ENCODE peak calls at places on chromosomes 2 and 18, in seven cellular contexts. A is PC-9; E is endodermal cell; D is upper lobe of right lung; L is right atrium auricular region; U is effector memory CD4-positive, alpha-beta T cell; C is tibial artery. T is an unnamed sample.

GRCh38 chr2:127913808-127914457 is 28.2 kb upstream of the AMMECR1L start:
- DNase-seq in E (no peak), C (no peak), U (no peak), A (peak), L (no peak), D (no peak), T (no peak)

GRCh38 chr18:44851806-44852205 is 171.1 kb downstream of the SETBP1 start:
- DNase-seq in C (no peak), U (no peak), L (no peak), A (no peak), D (no peak), E (no peak), T (peak)

GRCh38 chr2:234950730-234951385 is 959 bp upstream of the SH3BP4 start:
- DNase-seq in E (peak), L (no peak), U (no peak), A (no peak), C (peak), D (no peak), T (no peak)

GRCh38 chr18:23282437-23282781 is 147.1 kb downstream of the CABLES1 start:
- DNase-seq in A (no peak), C (no peak), U (no peak), D (no peak), E (no peak), L (no peak), T (no peak)

GRCh38 chr2:51014722-51015121 is 17.2 kb downstream of the NRXN1 start:
- DNase-seq in L (no peak), C (no peak), D (no peak), E (no peak), U (no peak), A (no peak), T (no peak)

GRCh38 chr2:191382801-191383200 is 137.6 kb downstream of the MYO1B start:
- DNase-seq in L (no peak), C (no peak), E (no peak), D (no peak), A (peak), U (no peak), T (no peak)

GRCh38 chr2:10449838-10450691 is 1.9 kb upstream of the ODC1 start:
- DNase-seq in U (no peak), A (peak), C (no peak), E (no peak), L (no peak), D (peak), T (no peak)

GRCh38 chr2:172098650-172099471 is 3.8 kb downstream of the DLX2 start:
- DNase-seq in D (no peak), C (peak), E (peak), L (peak), A (peak), U (peak), T (peak)

GRCh38 chr2:232981767-232982360 is 31.2 kb downstream of the NGEF start:
- DNase-seq in E (peak), L (no peak), U (no peak), C (peak), A (peak), D (peak), T (no peak)

GRCh38 chr2:119638891-119639539 is 40.0 kb upstream of the TMEM177 start:
- DNase-seq in E (peak), D (no peak), U (no peak), A (no peak), L (no peak), C (no peak), T (no peak)

GRCh38 chr2:233698740-233699139 is 6.0 kb downstream of the UGT1A6 start:
- DNase-seq in U (no peak), E (no peak), C (no peak), L (no peak), A (peak), D (no peak), T (no peak)

GRCh38 chr2:15049096-15049993 is 416.8 kb downstream of the LRATD1 start:
- DNase-seq in C (no peak), U (no peak), D (no peak), L (no peak), A (no peak), E (no peak), T (no peak)

GRCh38 chr2:73892631-73893329 is at the start of gene ACTG2:
- DNase-seq in C (peak), A (no peak), U (no peak), D (no peak), E (no peak), L (no peak), T (no peak)

GRCh38 chr2:173048901-173049661 is 26.6 kb upstream of the MAP3K20 start:
- DNase-seq in L (peak), E (no peak), C (peak), U (no peak), D (no peak), A (peak), T (peak)

GRCh38 chr2:23554054-23554697 is 169.2 kb downstream of the KLHL29 start:
- DNase-seq in U (no peak), D (no peak), C (peak), L (peak), E (no peak), A (no peak), T (no peak)

GRCh38 chr18:11750171-11750570 is 61.1 kb downstream of the GNAL start:
- DNase-seq in U (no peak), C (no peak), L (no peak), D (no peak), E (no peak), A (no peak), T (no peak)

GRCh38 chr2:231337807-231338759 is 57.4 kb upstream of the B3GNT7 start:
- DNase-seq in L (no peak), U (no peak), C (no peak), A (no peak), E (peak), D (no peak), T (no peak)

GRCh38 chr18:66759017-66759416 is 155.1 kb upstream of the CDH19 start:
- DNase-seq in D (no peak), C (no peak), A (no peak), L (no peak), E (no peak), U (no peak), T (no peak)

GRCh38 chr18:55856191-55856590 is 268.2 kb upstream of the TCF4 start:
- DNase-seq in L (no peak), D (no peak), E (peak), U (no peak), C (no peak), A (peak), T (peak)

GRCh38 chr2:63013448-63013847 is 37.2 kb upstream of the OTX1 start:
- DNase-seq in U (no peak), C (no peak), D (no peak), L (no peak), E (no peak), A (no peak), T (no peak)

GRCh38 chr2:108927936-108928659 is 60.9 kb downstream of the EDAR start:
- DNase-seq in C (no peak), D (no peak), U (no peak), A (peak), E (peak), L (no peak), T (peak)

GRCh38 chr2:197559656-197560055 is 43.8 kb downstream of the MOB4 start:
- DNase-seq in A (no peak), L (no peak), D (no peak), U (no peak), E (no peak), C (no peak), T (no peak)

GRCh38 chr2:218980800-218981389 is 4.1 kb downstream of the FEV start:
- DNase-seq in D (no peak), E (peak), C (no peak), U (no peak), L (no peak), A (no peak), T (no peak)

GRCh38 chr2:170177950-170178781 is at the start of gene MYO3B:
- DNase-seq in L (no peak), U (no peak), C (no peak), D (no peak), A (no peak), E (no peak), T (no peak)

GRCh38 chr2:232260075-232260474 is 118.5 kb upstream of the ALPP start:
- DNase-seq in D (no peak), A (peak), L (no peak), E (no peak), U (no peak), C (no peak), T (peak)

GRCh38 chr2:239188536-239188935 is 212.3 kb downstream of the HDAC4 start:
- DNase-seq in A (no peak), U (no peak), D (peak), C (no peak), E (peak), L (no peak), T (no peak)

GRCh38 chr2:205712508-205712907 is 30.2 kb downstream of the NRP2 start:
- DNase-seq in U (no peak), A (no peak), E (no peak), C (no peak), D (no peak), L (no peak), T (peak)

GRCh38 chr18:50042611-50043010 is 152.3 kb downstream of the MYO5B start:
- DNase-seq in D (no peak), L (no peak), C (no peak), E (no peak), A (no peak), U (no peak), T (no peak)

GRCh38 chr18:78607784-78608183 is 371.8 kb upstream of the SALL3 start:
- DNase-seq in D (no peak), E (peak), C (no peak), L (no peak), A (no peak), U (no peak), T (no peak)

GRCh38 chr2:38750793-38751042 is 443 bp downstream of the SRSF7 start:
- DNase-seq in U (peak), C (peak), E (peak), D (peak), A (no peak), L (no peak), T (peak)

GRCh38 chr18:79595876-79596374 is 83.7 kb upstream of the CTDP1 start:
- DNase-seq in L (no peak), U (no peak), D (peak), C (peak), A (no peak), E (no peak), T (no peak)

GRCh38 chr2:25371253-25372241 is 29.8 kb upstream of the DNMT3A start:
- DNase-seq in D (peak), E (peak), L (no peak), A (no peak), C (peak), U (no peak), T (no peak)

GRCh38 chr2:130261970-130262760 is 63.9 kb upstream of the TUBA3E start:
- DNase-seq in D (peak), A (no peak), L (no peak), U (no peak), E (peak), C (no peak), T (peak)

GRCh38 chr2:195646424-195646823 is 10.6 kb upstream of the SLC39A10 start:
- DNase-seq in C (no peak), U (no peak), E (peak), D (no peak), A (no peak), L (no peak), T (no peak)
- H3K27ac ChIP-seq in C (no peak), U (no peak), E (no peak), D (no peak), A (no peak), L (no peak), T (no peak)

DNA sequence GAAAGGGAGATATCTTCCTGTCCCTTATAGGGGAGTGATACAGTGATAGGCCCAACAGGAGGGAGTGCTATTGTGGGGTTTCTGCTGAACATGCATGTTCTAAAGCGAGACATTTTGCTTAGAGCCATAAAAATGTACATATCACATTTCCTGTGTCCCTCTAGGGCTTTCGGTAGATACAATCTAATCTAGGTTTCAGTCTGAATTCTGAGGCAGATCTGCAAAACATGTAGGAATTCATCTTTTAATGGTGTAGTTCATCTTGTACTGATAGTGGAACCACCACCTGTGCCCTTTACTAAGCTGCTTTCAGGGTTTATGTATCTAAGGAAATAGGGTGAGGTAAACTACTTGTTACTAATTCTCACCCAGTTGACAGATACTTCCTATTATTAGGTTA is 73.8 kb downstream of the SPTBN1 start:
- DNase-seq in D (no peak), E (no peak), U (no peak), A (no peak), L (no peak), C (no peak), T (no peak)
- H3K27ac ChIP-seq in D (no peak), E (no peak), U (no peak), A (no peak), L (no peak), C (no peak), T (no peak)

DNA sequence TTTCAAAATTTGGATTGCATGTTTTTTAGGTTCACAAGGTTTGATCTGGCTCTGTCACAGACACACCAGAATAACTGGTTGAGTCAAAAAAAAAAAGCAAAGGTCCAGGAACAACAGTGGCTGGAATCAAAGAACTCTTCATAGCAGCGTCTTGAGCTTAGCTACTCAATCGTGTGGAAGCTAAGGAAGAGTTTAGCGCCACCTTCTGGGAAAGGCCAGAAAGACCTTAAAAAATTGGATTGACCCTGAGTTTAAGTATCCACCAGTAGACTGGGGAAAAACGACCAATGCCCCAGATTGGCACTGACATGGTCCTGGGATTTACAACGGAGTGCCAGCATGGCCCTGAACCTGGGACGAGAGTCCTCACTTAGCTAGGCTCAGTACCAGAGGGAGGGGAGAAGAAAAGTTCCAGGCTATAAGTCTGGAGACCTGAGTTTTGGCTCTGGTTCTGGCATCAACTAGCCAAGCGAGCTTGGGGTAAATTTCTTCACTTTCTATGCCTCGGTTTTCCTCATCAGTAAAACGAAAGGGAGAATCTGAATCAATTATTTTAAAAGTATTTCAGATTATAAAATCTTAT is 71.1 kb upstream of the TFCP2L1 start:
- DNase-seq in A (peak), U (no peak), D (no peak), E (peak), C (no peak), L (no peak), T (peak)
- H3K27ac ChIP-seq in A (no peak), U (no peak), D (no peak), E (no peak), C (no peak), L (no peak), T (no peak)

GRCh38 chr18:59048378-59048777 is 91.3 kb upstream of the SEC11C start:
- DNase-seq in E (no peak), A (no peak), C (no peak), D (no peak), U (no peak), L (no peak), T (no peak)

GRCh38 chr18:59050661-59051057 is 89.0 kb upstream of the SEC11C start:
- DNase-seq in C (no peak), U (no peak), L (no peak), A (no peak), D (no peak), E (no peak), T (no peak)

GRCh38 chr18:59047992-59048363 is 91.7 kb upstream of the SEC11C start:
- DNase-seq in D (no peak), E (no peak), L (no peak), A (no peak), U (no peak), C (no peak), T (no peak)

GRCh38 chr18:59051470-59052165 is 88.1 kb upstream of the SEC11C start:
- DNase-seq in E (no peak), D (no peak), A (no peak), C (peak), L (no peak), U (no peak), T (no peak)

GRCh38 chr18:59049726-59050660 is 89.7 kb upstream of the SEC11C start:
- DNase-seq in L (no peak), D (no peak), A (no peak), C (no peak), U (no peak), E (peak), T (peak)
- H3K27ac ChIP-seq in L (no peak), D (no peak), A (no peak), C (peak), U (no peak), E (no peak), T (no peak)

DNA sequence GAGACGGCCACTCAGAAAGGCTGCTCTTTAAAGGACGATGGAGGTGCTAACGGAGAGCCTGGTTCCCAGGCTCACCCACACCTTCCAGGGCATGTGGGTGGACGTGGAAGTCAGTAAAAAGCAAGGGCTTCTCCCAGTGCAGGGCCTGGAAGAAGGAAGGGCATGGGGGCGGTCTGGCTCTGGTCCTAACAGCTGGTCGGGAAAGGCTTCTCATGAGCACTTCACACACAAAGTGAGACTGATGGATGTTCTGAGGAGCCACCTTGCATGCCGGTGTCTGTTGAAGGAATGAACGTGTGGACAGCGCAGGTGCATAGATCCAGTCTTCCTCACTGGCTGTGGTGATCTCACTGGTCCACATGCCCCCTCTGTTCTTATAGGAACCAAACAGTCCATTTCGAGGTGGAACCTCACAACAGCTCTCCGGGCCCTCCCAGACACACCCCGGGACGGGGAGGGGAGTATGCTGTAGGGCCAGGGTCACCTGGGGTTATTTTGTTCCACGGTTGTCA is 90.6 kb upstream of the UXS1 start:
- DNase-seq in A (no peak), E (no peak), C (no peak), U (no peak), L (no peak), D (no peak), T (no peak)
- H3K27ac ChIP-seq in A (no peak), E (peak), C (no peak), U (no peak), L (no peak), D (no peak), T (no peak)

DNA sequence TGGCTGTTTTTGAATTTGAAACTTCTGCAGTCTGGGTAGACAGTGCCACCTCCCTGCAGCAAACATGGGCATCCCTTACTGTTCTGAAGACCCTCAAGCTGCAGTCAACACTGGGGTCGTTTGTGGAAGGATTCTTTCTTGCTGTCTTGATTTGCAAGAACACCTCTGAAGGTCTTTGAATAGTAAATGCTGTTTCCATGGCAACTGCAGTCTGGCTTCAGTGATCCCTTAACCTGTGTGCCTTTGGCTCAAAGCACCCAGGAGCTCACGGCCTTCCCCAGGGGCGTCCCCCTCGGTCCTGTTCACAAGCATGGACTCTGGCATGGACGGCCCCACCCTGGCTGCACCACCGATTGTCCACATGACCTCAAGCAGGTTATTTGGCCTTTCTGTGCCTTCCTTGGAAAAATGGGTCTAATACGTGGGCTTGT is 38.3 kb downstream of the LRRFIP1 start:
- DNase-seq in D (peak), E (peak), U (no peak), L (no peak), A (no peak), C (no peak), T (no peak)
- H3K27ac ChIP-seq in D (no peak), E (no peak), U (no peak), L (no peak), A (no peak), C (no peak), T (no peak)

GRCh38 chr2:200324362-200324761 is 17.9 kb downstream of the SPATS2L start:
- DNase-seq in C (no peak), D (no peak), E (no peak), L (no peak), U (no peak), A (no peak), T (no peak)

GRCh38 chr2:200330351-200331120 is 24.0 kb downstream of the SPATS2L start:
- DNase-seq in E (no peak), U (no peak), D (no peak), C (no peak), L (no peak), A (no peak), T (no peak)

GRCh38 chr2:200329798-200330197 is 23.3 kb downstream of the SPATS2L start:
- DNase-seq in E (no peak), D (no peak), A (no peak), L (no peak), U (no peak), C (no peak), T (no peak)

GRCh38 chr2:200329384-200329783 is 22.9 kb downstream of the SPATS2L start:
- DNase-seq in D (no peak), E (no peak), U (no peak), A (no peak), L (no peak), C (no peak), T (no peak)
- H3K27ac ChIP-seq in D (no peak), E (no peak), U (no peak), A (no peak), L (peak), C (no peak), T (no peak)

T was measured in SJCRH30.